ENCODE peak calls at places on chromosomes 5 and 9, in seven cellular contexts. Y, P, E, X, C, U and L are unnamed samples. For H3K4me1, the result is how much of the 10 kb centered on the place peaks cover.

GRCh38 chr5:41420509-41421067 is 89.8 kb downstream of the PLCXD3 start:
- DNase-seq in E (no peak), Y (no peak), P (no peak), C (no peak), X (no peak), U (no peak), L (peak)

GRCh38 chr9:110605586-110605985 is 26.0 kb upstream of the SVEP1 start:
- DNase-seq in C (no peak), E (no peak), Y (no peak), U (no peak), P (no peak), X (no peak), L (no peak)

GRCh38 chr9:82563094-82563493 is 499.8 kb downstream of the RASEF start:
- DNase-seq in X (no peak), C (no peak), P (no peak), E (no peak), Y (no peak), U (no peak), L (no peak)

GRCh38 chr5:39543335-39543734 is 118.6 kb upstream of the DAB2 start:
- DNase-seq in U (no peak), X (no peak), E (no peak), Y (no peak), C (peak), P (no peak), L (no peak)

GRCh38 chr5:11269515-11269914 is 508.5 kb upstream of the DAP start:
- DNase-seq in Y (no peak), X (no peak), P (no peak), U (no peak), C (no peak), E (no peak), L (no peak)

GRCh38 chr9:38008168-38009034 is 60.6 kb downstream of the SHB start:
- DNase-seq in Y (peak), X (peak), P (peak), E (no peak), C (peak), U (peak), L (no peak)

GRCh38 chr9:3828495-3828894 is 302.7 kb upstream of the RFX3 start:
- DNase-seq in X (no peak), Y (no peak), C (peak), U (no peak), E (no peak), P (no peak), L (no peak)

GRCh38 chr9:14383296-14383695 is 69.4 kb upstream of the NFIB start:
- DNase-seq in X (no peak), C (no peak), U (no peak), Y (no peak), P (no peak), E (no peak), L (no peak)

GRCh38 chr9:126166291-126166690 is 160.3 kb upstream of the MVB12B start:
- DNase-seq in Y (no peak), P (no peak), C (no peak), E (no peak), X (no peak), U (no peak), L (no peak)

GRCh38 chr5:10288600-10289213 is 19.0 kb downstream of the CMBL start:
- DNase-seq in U (peak), C (no peak), E (peak), P (no peak), X (peak), Y (no peak), L (no peak)

GRCh38 chr5:137097203-137097602 is 401.9 kb downstream of the SPOCK1 start:
- DNase-seq in X (no peak), E (no peak), U (no peak), C (no peak), Y (no peak), P (no peak), L (no peak)

GRCh38 chr5:173069661-173070060 is 13.5 kb downstream of the CREBRF start:
- DNase-seq in E (no peak), U (no peak), C (no peak), Y (no peak), P (no peak), X (no peak), L (no peak)

GRCh38 chr9:34124103-34124502 is 2.4 kb downstream of the DCAF12 start:
- DNase-seq in Y (peak), X (no peak), C (no peak), U (no peak), E (no peak), P (no peak), L (no peak)

GRCh38 chr9:88979021-88979420 is 12.2 kb upstream of the S1PR3 start:
- DNase-seq in U (no peak), P (no peak), Y (no peak), X (no peak), C (no peak), E (no peak), L (no peak)

GRCh38 chr5:56561-57290 is 35.2 kb upstream of the PLEKHG4B start:
- DNase-seq in U (no peak), E (no peak), P (no peak), Y (peak), C (peak), X (no peak), L (peak)

GRCh38 chr5:117434266-117434665 is 859.6 kb upstream of the SEMA6A start:
- DNase-seq in U (no peak), C (no peak), E (no peak), Y (no peak), X (no peak), P (no peak), L (no peak)

GRCh38 chr9:94908583-94909249 is 182.2 kb downstream of the AOPEP start:
- DNase-seq in U (peak), Y (no peak), X (no peak), P (no peak), C (no peak), E (no peak), L (no peak)

GRCh38 chr9:128208943-128209695 is 5.9 kb downstream of the DNM1 start:
- DNase-seq in E (no peak), C (no peak), U (no peak), X (no peak), Y (no peak), P (no peak), L (no peak)

GRCh38 chr5:140351609-140352334 is 5.4 kb upstream of the HBEGF start:
- DNase-seq in Y (peak), X (no peak), E (no peak), C (peak), U (peak), P (peak), L (peak)

GRCh38 chr9:4678679-4679267 is 596 bp upstream of the CDC37L1 start:
- DNase-seq in E (no peak), Y (no peak), P (no peak), U (no peak), X (no peak), C (peak), L (no peak)

GRCh38 chr5:141100243-141100805 is at the start of gene PCDHB3:
- DNase-seq in U (peak), E (peak), X (no peak), Y (peak), P (peak), C (peak), L (peak)

GRCh38 chr5:1385395-1386273 is 40.7 kb upstream of the CLPTM1L start:
- DNase-seq in P (no peak), U (peak), E (peak), C (peak), X (peak), Y (peak), L (peak)
- H3K27ac ChIP-seq in P (peak), U (peak), E (no peak), C (no peak), X (peak), Y (no peak), L (peak)

DNA sequence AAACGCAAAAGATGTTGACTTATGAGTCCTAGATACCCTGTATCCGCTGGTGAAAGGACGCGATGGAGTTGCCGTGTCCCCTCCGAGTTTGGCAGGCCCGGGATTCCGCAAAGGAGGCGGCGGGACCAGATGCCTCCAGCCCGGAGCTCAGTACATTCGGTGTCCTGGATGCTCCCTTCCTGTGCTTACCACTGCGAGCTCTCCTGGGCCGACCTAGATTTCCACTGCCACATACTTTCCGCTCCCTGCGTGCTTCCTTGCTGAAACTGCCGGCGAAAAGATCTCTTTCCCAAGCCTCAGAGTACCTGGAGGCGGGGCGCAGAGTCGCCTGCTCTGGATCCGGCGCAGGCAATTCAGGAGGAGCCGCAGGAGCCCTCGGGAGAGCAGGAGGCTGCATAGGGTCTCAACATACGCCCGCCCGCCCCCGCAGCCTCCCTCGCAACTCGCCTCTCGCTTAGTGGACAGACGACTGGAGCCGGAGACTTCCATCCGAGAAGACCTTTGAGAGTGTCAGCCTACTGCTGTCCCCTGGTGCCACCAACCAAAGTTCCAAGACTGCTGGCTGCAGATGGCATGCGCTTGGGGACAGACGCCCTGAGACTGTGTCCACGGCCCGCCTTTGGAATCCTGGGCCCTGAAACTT is 39.8 kb downstream of the ANXA2R start:
- DNase-seq in Y (no peak), P (no peak), U (no peak), C (peak), X (no peak), E (no peak), L (peak)
- TF ChIP-seq POLR2A in Y (no peak), P (no peak), U (no peak), C (no peak), X (no peak), E (no peak), L (no peak)

GRCh38 chr5:62771331-62771730 is 192.7 kb downstream of the LRRC70 start:
- DNase-seq in X (no peak), E (no peak), C (no peak), Y (no peak), P (no peak), U (no peak), L (no peak)

GRCh38 chr5:62762503-62762902 is 183.9 kb downstream of the LRRC70 start:
- DNase-seq in U (no peak), E (no peak), C (no peak), X (no peak), P (no peak), Y (no peak), L (no peak)

GRCh38 chr5:62773460-62773859 is 194.8 kb downstream of the LRRC70 start:
- DNase-seq in X (no peak), E (no peak), P (no peak), Y (no peak), C (no peak), U (no peak), L (no peak)

GRCh38 chr5:62767650-62768049 is 189.0 kb downstream of the LRRC70 start:
- DNase-seq in E (no peak), C (no peak), U (no peak), Y (no peak), X (no peak), P (no peak), L (no peak)
- H3K4me1 ChIP-seq in E (under half), C (under half), U (under half), Y (under half), X (under half), P (under half), L (under half)

DNA sequence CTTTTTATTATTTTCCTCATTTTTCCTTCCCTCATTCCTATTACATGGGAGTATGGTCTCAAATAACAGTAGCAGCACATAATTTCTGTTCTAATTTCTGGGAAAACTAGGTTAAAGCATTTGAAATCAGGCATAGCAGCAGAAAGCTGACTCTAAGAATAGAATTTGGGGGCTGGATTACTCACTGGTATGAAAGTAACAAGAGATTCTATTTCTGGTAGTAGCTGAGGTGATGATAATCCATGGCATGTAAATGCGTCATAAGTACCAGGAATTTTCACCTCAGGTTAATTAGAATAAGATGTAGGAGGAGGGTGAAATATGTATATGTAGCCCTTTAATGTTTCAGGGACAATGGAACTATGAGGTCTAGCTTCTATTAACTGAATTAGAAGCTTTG is 662.0 kb downstream of the PTPRD start:
- DNase-seq in Y (no peak), E (no peak), U (no peak), C (peak), P (no peak), X (no peak), L (no peak)
- H3K27ac ChIP-seq in Y (no peak), E (no peak), U (no peak), C (no peak), P (no peak), X (no peak), L (no peak)

DNA sequence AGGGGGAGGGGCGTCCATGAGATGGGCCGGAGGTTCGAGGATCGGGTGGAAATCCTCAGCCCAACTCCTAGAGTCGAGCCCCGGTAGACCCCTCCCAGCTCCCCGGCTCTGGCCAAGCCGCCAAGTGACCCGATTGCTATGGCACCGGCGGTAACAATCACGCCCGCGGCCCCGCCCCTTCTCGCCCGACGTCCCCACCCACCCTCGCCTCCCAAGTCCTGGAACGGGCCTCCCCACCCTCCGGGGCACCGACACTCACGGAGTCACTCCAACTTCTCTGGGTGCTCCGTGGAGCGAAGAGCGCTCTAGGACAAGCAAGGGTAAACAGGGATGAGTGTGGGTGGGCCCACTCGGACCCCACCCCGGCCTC is at the start of gene SPACA9:
- DNase-seq in C (peak), E (peak), U (peak), X (peak), Y (peak), P (peak), L (peak)
- TF ChIP-seq POLR2A in C (no peak), E (no peak), U (no peak), X (no peak), Y (no peak), P (no peak), L (no peak)